ENCODE peak calls at places on chromosomes 6 and 20, in nine cellular contexts. F, U, V, N, S, A, G, K and P are unnamed samples.

GRCh38 chr20:62122659-62123449 is 579 bp downstream of the LSM14B start:
- DNase-seq in S (no peak), A (no peak), N (peak; percentile 28), U (peak; percentile 41), V (peak; percentile 47), K (peak; percentile 22), F (peak; percentile 19), G (peak; percentile 53), P (no peak)

GRCh38 chr6:168136001-168136400 is 57.0 kb upstream of the FRMD1 start:
- DNase-seq in V (no peak), G (no peak), K (no peak), U (no peak), F (no peak), S (no peak), A (no peak), N (no peak), P (no peak)

GRCh38 chr6:4912559-4912958 is 91.3 kb downstream of the RPP40 start:
- DNase-seq in V (no peak), N (no peak), G (no peak), K (no peak), S (no peak), U (no peak), F (no peak), A (no peak), P (no peak)

GRCh38 chr20:51482836-51483235 is 59.7 kb downstream of the NFATC2 start:
- DNase-seq in F (no peak), S (no peak), K (no peak), G (no peak), N (no peak), V (no peak), U (no peak), A (no peak), P (no peak)

GRCh38 chr20:21397341-21398108 is at the start of gene NKX2-4:
- DNase-seq in K (no peak), A (no peak), F (no peak), N (no peak), U (no peak), G (no peak), S (no peak), V (no peak), P (no peak)

GRCh38 chr6:144219056-144219685 is 66.0 kb upstream of the UTRN start:
- DNase-seq in A (peak; percentile 31), N (peak; percentile 64), V (no peak), F (no peak), K (no peak), G (no peak), S (peak; percentile 46), U (no peak), P (peak; percentile 0)

GRCh38 chr6:17589402-17590116 is 10.5 kb upstream of the FAM8A1 start:
- DNase-seq in S (peak; percentile 60), N (peak; percentile 94), U (no peak), V (no peak), G (no peak), F (no peak), K (no peak), A (peak; percentile 86), P (peak; percentile 92)

GRCh38 chr20:35145141-35145564 is 2.0 kb downstream of the EDEM2 start:
- DNase-seq in G (peak; percentile 11), A (peak; percentile 41), S (no peak), V (no peak), N (peak; percentile 63), F (no peak), U (no peak), K (peak; percentile 6), P (peak; percentile 59)

GRCh38 chr6:167475947-167476346 is 151.1 kb downstream of the TTLL2 start:
- DNase-seq in N (no peak), F (no peak), U (no peak), V (no peak), G (no peak), K (no peak), S (no peak), A (no peak), P (no peak)

GRCh38 chr6:95805699-95806098 is 210.1 kb upstream of the FUT9 start:
- DNase-seq in N (no peak), U (no peak), V (no peak), S (no peak), F (no peak), A (no peak), G (no peak), K (no peak), P (no peak)